ENCODE peak calls at places on chromosome 16, in seven cellular contexts. N is PC-3; Q is CD4-positive, CD25-positive, alpha-beta regulatory T cell; P is IMR-90; T is psoas muscle; S is heart left ventricle; F is GM12878. D is an unnamed sample.
A peak's percentile ranks its signal among the peaks of the same experiment; 100 is the strongest.

GRCh38 chr16:75080205-75081029 is 36.2 kb downstream of the LDHD start:
- DNase-seq in Q (no peak), F (no peak), N (peak; percentile 35), P (peak; percentile 91), S (no peak), T (no peak), D (no peak)

GRCh38 chr16:56365552-56365951 is 59.8 kb downstream of the AMFR start:
- DNase-seq in F (no peak), Q (no peak), T (no peak), P (no peak), S (no peak), N (no peak), D (no peak)

GRCh38 chr16:82641336-82641984 is 14.7 kb downstream of the CDH13 start:
- DNase-seq in S (no peak), P (peak; percentile 57), N (peak; percentile 47), Q (no peak), T (no peak), F (no peak), D (no peak)

GRCh38 chr16:69325784-69326171 is 4.6 kb downstream of the PDF start:
- DNase-seq in F (no peak), T (no peak), N (no peak), P (no peak), Q (no peak), S (no peak), D (no peak)

GRCh38 chr16:14405611-14406537 is 224.2 kb downstream of the PARN start:
- DNase-seq in F (peak; percentile 77), N (peak; percentile 16), Q (no peak), P (no peak), S (peak; percentile 3), T (peak; percentile 83), D (no peak)

GRCh38 chr16:15046692-15047376 is 9.0 kb downstream of the NTAN1 start:
- DNase-seq in Q (no peak), P (no peak), T (no peak), S (no peak), N (no peak), F (no peak), D (no peak)

GRCh38 chr16:75589301-75589700 is 23.1 kb downstream of the GABARAPL2 start:
- DNase-seq in S (peak; percentile 67), N (no peak), T (no peak), Q (no peak), F (no peak), P (no peak), D (no peak)

GRCh38 chr16:72666267-72666666 is 381.7 kb downstream of the ZFHX3 start:
- DNase-seq in T (no peak), F (no peak), P (peak; percentile 12), S (no peak), Q (no peak), N (no peak), D (no peak)

GRCh38 chr16:3767333-3767977 is 50.1 kb upstream of the TRAP1 start:
- DNase-seq in F (no peak), S (no peak), T (no peak), Q (no peak), P (no peak), N (no peak), D (no peak)

GRCh38 chr16:89350701-89351380 is 133.3 kb downstream of the ZNF778 start:
- DNase-seq in P (peak; percentile 63), Q (no peak), N (no peak), S (no peak), T (peak; percentile 28), F (no peak), D (no peak)

GRCh38 chr16:64751906-64752305 is 370.0 kb downstream of the CDH11 start:
- DNase-seq in T (no peak), P (peak; percentile 90), N (no peak), S (no peak), F (no peak), Q (no peak), D (no peak)

GRCh38 chr16:14249291-14250032 is 178.3 kb downstream of the MRTFB start:
- DNase-seq in N (peak; percentile 54), S (no peak), P (peak; percentile 43), T (no peak), F (peak; percentile 13), Q (peak; percentile 5), D (peak; percentile 12)

GRCh38 chr16:81523387-81524115 is 78.9 kb downstream of the CMIP start:
- DNase-seq in P (peak; percentile 87), F (no peak), N (peak; percentile 96), T (peak; percentile 61), Q (no peak), S (no peak), D (peak; percentile 33)

GRCh38 chr16:14289692-14290340 is 218.7 kb downstream of the MRTFB start:
- DNase-seq in P (peak; percentile 24), N (peak; percentile 34), T (no peak), Q (no peak), S (no peak), F (no peak), D (no peak)

GRCh38 chr16:56273615-56274014 is 82.3 kb downstream of the GNAO1 start:
- DNase-seq in T (no peak), S (no peak), N (no peak), F (no peak), P (no peak), Q (no peak), D (no peak)

GRCh38 chr16:58732545-58733247 is 1.4 kb downstream of the GOT2 start:
- DNase-seq in S (no peak), F (no peak), T (no peak), P (peak; percentile 42), Q (no peak), N (peak; percentile 64), D (no peak)

GRCh38 chr16:83578146-83578545 is 229.6 kb upstream of the HSBP1 start:
- DNase-seq in Q (no peak), N (no peak), F (no peak), T (no peak), S (no peak), P (no peak), D (no peak)

GRCh38 chr16:89155184-89155679 is 16.3 kb upstream of the CDH15 start:
- DNase-seq in P (peak; percentile 80), S (peak; percentile 83), F (no peak), Q (no peak), T (peak; percentile 84), N (no peak), D (no peak)

GRCh38 chr16:28511031-28511430 is 4.4 kb upstream of the IL27 start:
- DNase-seq in N (peak; percentile 16), P (no peak), S (no peak), F (no peak), T (no peak), Q (no peak), D (no peak)

GRCh38 chr16:81779540-81780320 is 639 bp downstream of the PLCG2 start:
- DNase-seq in N (no peak), T (peak; percentile 61), Q (no peak), S (peak; percentile 78), F (no peak), P (no peak), D (peak; percentile 8)

GRCh38 chr16:57945740-57946138 is 25.2 kb downstream of the CNGB1 start:
- DNase-seq in T (no peak), F (no peak), N (no peak), Q (no peak), P (no peak), S (no peak), D (no peak)

GRCh38 chr16:53457670-53458069 is 23.4 kb downstream of the RBL2 start:
- DNase-seq in P (no peak), T (no peak), Q (peak; percentile 61), S (no peak), F (peak; percentile 92), N (no peak), D (peak; percentile 57)

GRCh38 chr16:67384778-67385510 is 8.4 kb downstream of the TPPP3 start:
- DNase-seq in S (no peak), P (no peak), Q (no peak), T (no peak), F (no peak), N (peak; percentile 10), D (no peak)

GRCh38 chr16:51701025-51701424 is 550.0 kb upstream of the SALL1 start:
- DNase-seq in N (no peak), Q (no peak), S (no peak), F (no peak), T (no peak), P (no peak), D (no peak)

GRCh38 chr16:87608400-87608985 is 6.2 kb downstream of the JPH3 start:
- DNase-seq in T (peak; percentile 74), S (no peak), Q (no peak), P (peak; percentile 52), N (peak; percentile 63), F (no peak), D (no peak)
- H3K27me3 ChIP-seq in T (no peaks in the 10 kb centered on the region), S (peaks cover 48% of the 10 kb centered on the region), Q (peaks cover 7% of the 10 kb centered on the region), P (peaks cover 42% of the 10 kb centered on the region), N (peaks cover 39% of the 10 kb centered on the region), F (no peaks in the 10 kb centered on the region), D (peaks cover 17% of the 10 kb centered on the region)

DNA sequence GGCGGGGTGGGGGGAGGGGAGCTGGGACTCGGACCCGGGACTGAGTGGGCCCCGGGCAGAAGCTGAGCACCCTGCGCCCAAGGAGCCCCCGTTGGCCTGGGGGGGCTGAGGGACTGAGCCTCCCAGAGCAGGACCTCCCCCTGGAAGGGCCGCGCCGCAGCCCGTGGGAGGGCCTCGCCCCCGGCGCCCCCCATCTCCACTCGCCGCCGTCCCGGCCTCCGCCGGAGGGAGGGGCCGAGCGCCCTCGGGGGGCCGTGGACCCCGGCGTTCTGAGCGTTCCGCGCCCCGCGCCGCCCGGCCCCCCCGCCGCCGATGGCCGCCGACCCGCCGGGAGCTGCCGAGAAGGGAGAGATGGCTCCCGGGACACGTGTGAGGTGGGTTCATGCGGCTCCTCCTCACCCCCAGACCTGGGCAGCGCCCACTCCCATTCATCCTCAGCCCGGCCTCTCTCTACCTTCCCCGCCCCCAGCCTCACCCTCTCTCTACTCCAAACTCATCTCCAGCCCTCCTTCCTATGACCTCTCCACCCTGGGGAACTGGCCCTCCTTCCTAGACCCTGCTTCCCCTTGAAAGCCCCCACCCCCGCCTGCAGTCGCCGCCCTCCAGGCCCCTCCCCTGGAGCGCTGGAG is 828 bp downstream of the FBXL19 start:
- DNase-seq in Q (no peak), S (no peak), N (no peak), T (peak; percentile 67), P (no peak), F (no peak), D (no peak)
- H3K27ac ChIP-seq in Q (peak overlapping the region; percentile 95), S (peak overlapping the region; percentile 81), N (no peak overlapping the region), T (peak overlapping the region; percentile 58), P (peak overlapping the region; percentile 21), F (peak overlapping the region; percentile 32), D (no peak overlapping the region)

GRCh38 chr16:2037115-2037514 is 10.4 kb downstream of the NHERF2 start:
- DNase-seq in F (no peak), Q (no peak), P (no peak), T (no peak), N (no peak), S (no peak), D (no peak)
- H3K4me1 ChIP-seq in F (no peaks in the 10 kb centered on the region), Q (no peaks in the 10 kb centered on the region), P (peaks cover 75% of the 10 kb centered on the region), T (peaks cover 19% of the 10 kb centered on the region), N (peaks cover 79% of the 10 kb centered on the region), S (peaks cover 43% of the 10 kb centered on the region), D (no peaks in the 10 kb centered on the region)

DNA sequence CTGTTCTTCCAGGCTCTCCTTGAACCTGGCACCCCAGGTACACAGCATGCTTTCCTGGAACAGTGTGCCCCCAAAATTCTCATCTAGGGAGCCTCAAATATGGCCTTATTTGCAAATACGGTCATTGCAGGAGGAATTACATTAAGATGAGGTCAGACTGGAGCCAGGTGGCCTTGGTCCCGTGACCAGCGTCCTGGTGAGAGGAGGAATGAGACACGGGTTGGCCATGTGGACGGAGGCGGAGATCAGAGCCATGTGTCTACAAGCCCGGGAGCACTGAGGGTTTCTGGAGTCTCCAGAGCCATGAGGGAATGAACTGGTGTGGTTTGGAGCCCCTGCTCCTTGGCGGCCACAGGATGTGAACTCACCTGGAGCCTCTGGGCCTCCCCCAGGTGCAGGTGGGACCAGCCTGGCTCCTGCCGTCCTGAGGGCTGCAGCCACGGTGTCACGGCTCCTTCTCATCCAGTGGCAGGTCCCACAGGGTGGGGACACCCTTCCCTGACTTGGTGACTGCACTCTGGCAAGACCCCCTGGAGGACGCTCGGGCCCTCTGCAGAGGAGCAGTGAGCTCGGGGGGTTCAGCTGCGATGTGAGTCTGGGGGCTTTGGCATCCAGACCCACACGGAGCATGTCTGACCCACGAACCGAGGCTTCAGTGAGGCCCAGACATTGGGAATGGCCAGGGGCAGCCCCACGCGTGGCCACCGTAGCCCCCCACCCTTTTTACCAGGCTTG is 21.8 kb upstream of the GNG13 start:
- DNase-seq in N (no peak), P (no peak), S (no peak), F (no peak), T (no peak), Q (no peak), D (no peak)
- H3K27me3 ChIP-seq in N (no peaks in the 10 kb centered on the region), P (peaks cover 41% of the 10 kb centered on the region), S (peaks cover 24% of the 10 kb centered on the region), F (no peaks in the 10 kb centered on the region), T (no peaks in the 10 kb centered on the region), Q (peaks cover 6% of the 10 kb centered on the region), D (peaks cover 4% of the 10 kb centered on the region)

D was measured in CD8-positive, alpha-beta memory T cell.